ENCODE peak calls at places on chromosomes 1 and 21, in eight cellular contexts. F is activated naive CD8-positive, alpha-beta T cell treated with anti-CD3 and anti-CD28 coated beads, Interleukin-2, amount 50 U/mL, for 24 hours; S is substantia nigra; L is CD4-positive, alpha-beta T cell; U is NCI-H1105; H is dermis microvascular lymphatic vessel endothelial cell; O is esophagus squamous epithelium; X is stimulated activated CD4-positive, alpha-beta T cell treated with anti-CD3 and anti-CD28 coated beads, Interleukin-1b, Interleukin-23, amount 100 ng/mL, for 24 hours. I is an unnamed sample.

GRCh38 chr1:234611799-234612351 is 1.9 kb upstream of the IRF2BP2 start:
- DNase-seq in X (no peak), S (no peak), U (no peak), L (peak), F (peak), H (no peak), O (no peak), I (no peak)

GRCh38 chr1:8551613-8552093 is 233.7 kb downstream of the SLC45A1 start:
- DNase-seq in S (no peak), L (no peak), X (no peak), U (no peak), F (no peak), O (no peak), H (no peak), I (no peak)

GRCh38 chr1:60825593-60825992 is 256.8 kb upstream of the NFIA start:
- DNase-seq in F (no peak), O (no peak), X (no peak), S (no peak), L (no peak), U (peak), H (peak), I (no peak)

GRCh38 chr1:236129315-236129714 is 13.0 kb upstream of the GPR137B start:
- DNase-seq in X (no peak), H (no peak), L (no peak), O (no peak), U (no peak), F (no peak), S (no peak), I (no peak)

GRCh38 chr1:151838491-151839412 is 868 bp downstream of the C2CD4D start:
- DNase-seq in S (no peak), U (no peak), F (no peak), L (no peak), X (no peak), O (no peak), H (no peak), I (no peak)

GRCh38 chr1:67564193-67564592 is 120.8 kb upstream of the GADD45A start:
- DNase-seq in L (no peak), O (no peak), X (no peak), U (no peak), H (peak), F (no peak), S (no peak), I (peak)

GRCh38 chr1:200179126-200179780 is 151.7 kb downstream of the NR5A2 start:
- DNase-seq in O (no peak), S (no peak), L (no peak), H (peak), F (no peak), X (no peak), U (no peak), I (peak)

GRCh38 chr1:115837762-115838421 is 3.0 kb downstream of the NHLH2 start:
- DNase-seq in F (no peak), X (no peak), S (no peak), U (no peak), O (no peak), H (no peak), L (no peak), I (no peak)

GRCh38 chr1:45995298-45995697 is 137.1 kb downstream of the PIK3R3 start:
- DNase-seq in L (no peak), X (no peak), O (no peak), S (no peak), F (no peak), U (no peak), H (no peak), I (peak)

GRCh38 chr1:205346956-205347574 is 9.7 kb downstream of the KLHDC8A start:
- DNase-seq in O (no peak), X (no peak), U (no peak), L (no peak), H (no peak), S (no peak), F (no peak), I (no peak)

GRCh38 chr1:60547821-60548220 is 474.3 kb upstream of the C1orf87 start:
- DNase-seq in S (no peak), X (no peak), U (no peak), O (no peak), F (no peak), H (peak), L (no peak), I (no peak)

GRCh38 chr1:3596663-3597598 is 14.4 kb downstream of the MEGF6 start:
- DNase-seq in S (no peak), X (no peak), U (no peak), F (no peak), O (no peak), H (no peak), L (no peak), I (no peak)

GRCh38 chr1:209607102-209607794 is 23.7 kb downstream of the CAMK1G start:
- DNase-seq in L (no peak), F (peak), U (no peak), O (no peak), S (no peak), H (peak), X (peak), I (peak)

GRCh38 chr1:167272375-167272957 is 51.8 kb downstream of the POU2F1 start:
- DNase-seq in S (no peak), X (no peak), F (no peak), H (no peak), U (no peak), O (no peak), L (no peak), I (no peak)

GRCh38 chr21:15060776-15061175 is 4.0 kb downstream of the NRIP1 start:
- DNase-seq in O (no peak), F (no peak), X (no peak), U (no peak), L (no peak), H (no peak), S (no peak), I (peak)

GRCh38 chr1:12075195-12076114 is 12.4 kb downstream of the TNFRSF8 start:
- DNase-seq in U (no peak), H (no peak), S (no peak), X (no peak), O (no peak), F (no peak), L (no peak), I (peak)

GRCh38 chr1:34829250-34829649 is 30.3 kb downstream of the SMIM12 start:
- DNase-seq in F (no peak), S (no peak), H (no peak), X (no peak), O (no peak), L (no peak), U (no peak), I (peak)

GRCh38 chr1:12383786-12384185 is 154.0 kb downstream of the VPS13D start:
- DNase-seq in L (no peak), S (no peak), H (no peak), O (no peak), U (no peak), F (no peak), X (no peak), I (no peak)

GRCh38 chr1:205449254-205449749 is 6.5 kb downstream of the BLACAT1 start:
- DNase-seq in X (no peak), S (no peak), U (no peak), L (no peak), H (no peak), F (no peak), O (no peak), I (no peak)

GRCh38 chr1:215566556-215567490 is at the start of gene KCTD3:
- DNase-seq in H (peak), O (no peak), U (peak), L (peak), F (peak), S (peak), X (peak), I (peak)

GRCh38 chr1:207867136-207868081 is 43.5 kb downstream of the CD34 start:
- DNase-seq in X (no peak), L (no peak), F (no peak), H (no peak), O (no peak), U (no peak), S (no peak), I (peak)

GRCh38 chr1:6473974-6474814 is 8.2 kb upstream of the TNFRSF25 start:
- DNase-seq in S (no peak), X (no peak), L (no peak), U (peak), H (no peak), O (no peak), F (no peak), I (no peak)

GRCh38 chr1:109769335-109770078 is 5.8 kb upstream of the EPS8L3 start:
- DNase-seq in H (peak), F (no peak), U (no peak), L (no peak), X (no peak), O (no peak), S (no peak), I (peak)

GRCh38 chr1:229624906-229625871 is 733 bp downstream of the TAF5L start:
- DNase-seq in X (peak), H (peak), U (peak), S (no peak), F (peak), O (no peak), L (peak), I (peak)

GRCh38 chr1:68228833-68229232 is 3.5 kb downstream of the WLS start:
- DNase-seq in U (no peak), O (no peak), L (no peak), X (no peak), S (no peak), H (no peak), F (no peak), I (peak)